ENCODE peak calls at places on chromosomes 1 and 21, in nine cellular contexts. G is uterus; V is aorta; Y is body of pancreas; H is heart right ventricle; C is left lung; D is CD8-positive, alpha-beta T cell; J is mammary epithelial cell; Z is Panc1. I is an unnamed sample. For H3K9me3, the result is how much of the 10 kb centered on the place peaks cover.

GRCh38 chr1:207364622-207365021 is 43.1 kb downstream of the CD55 start:
- DNase-seq in J (no peak), Y (no peak), G (no peak), C (no peak), Z (no peak), V (no peak), H (no peak), D (no peak), I (no peak)

GRCh38 chr1:94022471-94023189 is 98.3 kb downstream of the ABCA4 start:
- DNase-seq in H (no peak), J (peak), Z (peak), V (peak), Y (no peak), G (no peak), D (no peak), C (peak), I (no peak)

GRCh38 chr1:25469177-25469576 is 38.5 kb downstream of the MACO1 start:
- DNase-seq in Z (no peak), C (no peak), H (no peak), Y (no peak), G (no peak), D (no peak), V (no peak), J (peak), I (no peak)

GRCh38 chr1:36858981-36859380 is 175.3 kb downstream of the GRIK3 start:
- DNase-seq in J (no peak), H (no peak), D (no peak), C (no peak), V (no peak), Y (no peak), Z (no peak), G (no peak), I (no peak)

GRCh38 chr21:39313042-39313456 is 383 bp downstream of the BRWD1 start:
- DNase-seq in D (peak), J (no peak), Z (no peak), H (no peak), C (no peak), Y (peak), V (peak), G (peak), I (no peak)

GRCh38 chr1:1862905-1863547 is 27.9 kb downstream of the GNB1 start:
- DNase-seq in D (no peak), J (peak), H (no peak), Y (no peak), Z (no peak), V (no peak), G (no peak), C (no peak), I (no peak)

GRCh38 chr1:38790422-38791212 is 69.0 kb downstream of the RRAGC start:
- DNase-seq in Y (no peak), C (no peak), D (no peak), Z (no peak), J (no peak), G (no peak), H (no peak), V (no peak), I (no peak)

GRCh38 chr1:178768423-178768822 is 43.4 kb downstream of the RALGPS2 start:
- DNase-seq in G (no peak), V (no peak), H (no peak), Y (no peak), Z (peak), D (no peak), J (no peak), C (no peak), I (no peak)

GRCh38 chr1:8597455-8597854 is 220.0 kb downstream of the RERE start:
- DNase-seq in J (no peak), C (no peak), Y (no peak), D (no peak), G (no peak), H (no peak), Z (no peak), V (no peak), I (no peak)

GRCh38 chr21:36881223-36881622 is 85.2 kb downstream of the HLCS start:
- DNase-seq in J (no peak), V (no peak), D (no peak), Z (no peak), C (no peak), Y (no peak), G (no peak), H (no peak), I (no peak)

GRCh38 chr1:248793592-248793991 is 32.1 kb downstream of the SH3BP5L start:
- DNase-seq in Z (no peak), C (no peak), Y (no peak), V (no peak), G (no peak), J (no peak), D (no peak), H (no peak), I (no peak)

GRCh38 chr1:171226757-171227370 is 21.4 kb upstream of the FMO1 start:
- DNase-seq in G (peak), Y (peak), Z (peak), J (peak), C (no peak), D (no peak), V (peak), H (no peak), I (no peak)

GRCh38 chr21:35053356-35054096 is 4.4 kb upstream of the RUNX1 start:
- DNase-seq in G (no peak), Z (no peak), D (no peak), J (no peak), Y (no peak), V (no peak), C (no peak), H (no peak), I (no peak)

GRCh38 chr1:158020877-158021630 is 27.6 kb downstream of the KIRREL1 start:
- DNase-seq in G (no peak), C (no peak), J (no peak), H (no peak), D (no peak), V (no peak), Y (no peak), Z (no peak), I (no peak)

GRCh38 chr1:88149686-88150085 is 534.4 kb upstream of the PKN2 start:
- DNase-seq in Z (no peak), Y (no peak), H (no peak), G (no peak), V (no peak), D (no peak), J (no peak), C (no peak), I (no peak)

GRCh38 chr21:45998276-45998701 is 16.7 kb downstream of the COL6A1 start:
- DNase-seq in Y (no peak), V (peak), Z (no peak), H (no peak), D (no peak), G (peak), J (no peak), C (peak), I (no peak)

GRCh38 chr1:20184997-20185833 is 681 bp upstream of the UBXN10 start:
- DNase-seq in C (no peak), D (peak), V (no peak), G (no peak), Y (no peak), J (no peak), Z (no peak), H (no peak), I (no peak)

GRCh38 chr21:43366656-43367055 is 60.3 kb downstream of the SIK1 start:
- DNase-seq in V (no peak), D (no peak), H (peak), Z (no peak), J (no peak), Y (no peak), C (no peak), G (no peak), I (no peak)

GRCh38 chr1:117633423-117633822 is 27.6 kb downstream of the TENT5C start:
- DNase-seq in C (no peak), Z (no peak), V (peak), H (no peak), J (no peak), D (no peak), G (no peak), Y (peak), I (no peak)

GRCh38 chr1:224631471-224632105 is 15.5 kb downstream of the CNIH3 start:
- DNase-seq in J (no peak), Y (no peak), Z (no peak), H (no peak), D (no peak), V (no peak), C (no peak), G (no peak), I (no peak)

GRCh38 chr1:34843392-34844251 is 15.9 kb downstream of the SMIM12 start:
- DNase-seq in C (no peak), Y (no peak), H (no peak), J (no peak), G (no peak), V (no peak), Z (no peak), D (no peak), I (no peak)

GRCh38 chr1:31669786-31670582 is 25.3 kb upstream of the PEF1 start:
- DNase-seq in C (peak), Y (peak), V (peak), G (peak), Z (no peak), D (peak), H (peak), J (peak), I (peak)

GRCh38 chr1:24362982-24363614 is 43.9 kb downstream of the GRHL3 start:
- DNase-seq in Y (peak), J (peak), H (no peak), V (no peak), C (no peak), G (peak), D (no peak), Z (no peak), I (no peak)

GRCh38 chr1:81800741-81801031 is at the start of gene ADGRL2:
- DNase-seq in J (no peak), C (peak), V (no peak), G (no peak), Z (no peak), Y (no peak), D (no peak), H (peak), I (peak)

GRCh38 chr1:33258788-33259274 is 2.5 kb downstream of the ZNF362 start:
- DNase-seq in C (no peak), H (no peak), Y (no peak), Z (no peak), G (no peak), V (no peak), J (no peak), D (no peak), I (no peak)

GRCh38 chr1:208054485-208054884 is 143.6 kb upstream of the CD34 start:
- DNase-seq in D (no peak), V (no peak), Y (no peak), C (no peak), G (no peak), Z (no peak), H (no peak), J (no peak), I (no peak)

GRCh38 chr1:24562625-24563024 is 6.7 kb downstream of the NCMAP start:
- DNase-seq in H (no peak), G (no peak), Z (no peak), D (no peak), Y (peak), C (no peak), J (peak), V (no peak), I (peak)

GRCh38 chr1:188022661-188023060 is 1193.9 kb downstream of the PLA2G4A start:
- DNase-seq in H (no peak), Y (no peak), Z (no peak), D (no peak), G (no peak), C (no peak), V (no peak), J (no peak), I (no peak)

GRCh38 chr1:97567000-97567749 is 353.7 kb downstream of the DPYD start:
- DNase-seq in G (no peak), Y (no peak), J (no peak), H (no peak), V (no peak), Z (no peak), C (no peak), D (no peak), I (no peak)

GRCh38 chr1:113972954-113973353 is 6.3 kb upstream of the OLFML3 start:
- DNase-seq in C (no peak), V (no peak), H (no peak), G (no peak), Y (no peak), Z (no peak), J (no peak), D (no peak), I (no peak)

GRCh38 chr1:2910211-2910610 is 108.7 kb upstream of the TTC34 start:
- DNase-seq in D (no peak), V (no peak), Y (no peak), C (no peak), J (no peak), H (no peak), G (no peak), Z (no peak), I (no peak)
- H3K9me3 ChIP-seq in D (under half), V (under half), Y (under half), C (under half), J (half or more), H (under half), G (under half), Z (under half), I (under half)

GRCh38 chr1:211737115-211738035 is 62.0 kb upstream of the NEK2 start:
- DNase-seq in G (no peak), Z (no peak), C (no peak), V (no peak), D (no peak), Y (no peak), J (no peak), H (no peak), I (no peak)

GRCh38 chr1:211736351-211736915 is 61.0 kb upstream of the NEK2 start:
- DNase-seq in H (no peak), G (no peak), V (no peak), D (no peak), J (peak), Z (no peak), Y (no peak), C (no peak), I (no peak)

GRCh38 chr1:211738709-211739301 is 63.4 kb upstream of the NEK2 start:
- DNase-seq in H (no peak), D (no peak), J (peak), C (no peak), G (no peak), Y (no peak), Z (no peak), V (no peak), I (no peak)

GRCh38 chr1:211739671-211740411 is 64.4 kb upstream of the NEK2 start:
- DNase-seq in H (no peak), Y (no peak), G (no peak), J (no peak), D (no peak), Z (no peak), C (no peak), V (no peak), I (no peak)

DNA sequence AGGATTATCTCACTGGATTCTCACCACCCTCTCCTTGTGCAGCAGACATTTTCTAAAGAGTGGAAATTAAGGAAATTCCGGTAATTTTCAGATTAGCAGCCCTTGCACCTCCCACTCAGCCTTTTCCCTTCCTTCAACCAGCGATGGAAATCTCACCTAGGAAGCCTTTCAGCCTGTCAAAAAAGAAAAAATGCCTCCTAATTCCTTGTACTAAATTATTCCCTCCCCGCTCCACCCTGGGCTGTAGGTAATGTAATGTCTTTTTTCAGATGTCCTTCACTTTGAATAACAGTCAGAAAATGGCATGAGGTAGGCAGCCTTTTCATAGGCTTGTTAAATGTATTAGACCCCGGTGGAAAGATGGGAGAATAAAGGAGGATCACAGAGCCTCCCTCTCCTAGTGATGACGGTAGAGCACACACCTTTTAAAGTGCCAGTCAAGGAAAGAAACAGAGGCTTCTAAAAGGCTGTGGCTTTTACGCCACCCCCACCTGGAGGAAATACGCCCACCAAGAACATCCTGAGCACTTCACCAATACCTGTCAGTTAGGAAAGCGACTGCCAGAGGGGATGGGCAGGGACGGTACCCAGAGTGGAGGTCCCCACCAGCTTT is 62.8 kb upstream of the NEK2 start:
- DNase-seq in Y (no peak), H (no peak), J (no peak), Z (no peak), C (no peak), D (no peak), V (no peak), G (no peak), I (no peak)
- H3K27ac ChIP-seq in Y (no peak), H (no peak), J (no peak), Z (peak), C (no peak), D (peak), V (no peak), G (no peak), I (no peak)

GRCh38 chr21:30257773-30258172 is 25.0 kb downstream of the KRTAP24-1 start:
- DNase-seq in V (no peak), C (no peak), Z (no peak), J (peak), Y (no peak), G (no peak), D (no peak), H (no peak), I (no peak)
- H3K9me3 ChIP-seq in V (under half), C (under half), Z (under half), J (under half), Y (under half), G (under half), D (under half), H (under half), I (under half)

GRCh38 chr1:40532844-40533424 is 1.5 kb downstream of the ZNF684 start:
- DNase-seq in H (no peak), Y (peak), D (no peak), C (no peak), J (peak), Z (peak), V (no peak), G (no peak), I (no peak)
- H3K27ac ChIP-seq in H (no peak), Y (peak), D (no peak), C (no peak), J (no peak), Z (peak), V (no peak), G (no peak), I (no peak)

DNA sequence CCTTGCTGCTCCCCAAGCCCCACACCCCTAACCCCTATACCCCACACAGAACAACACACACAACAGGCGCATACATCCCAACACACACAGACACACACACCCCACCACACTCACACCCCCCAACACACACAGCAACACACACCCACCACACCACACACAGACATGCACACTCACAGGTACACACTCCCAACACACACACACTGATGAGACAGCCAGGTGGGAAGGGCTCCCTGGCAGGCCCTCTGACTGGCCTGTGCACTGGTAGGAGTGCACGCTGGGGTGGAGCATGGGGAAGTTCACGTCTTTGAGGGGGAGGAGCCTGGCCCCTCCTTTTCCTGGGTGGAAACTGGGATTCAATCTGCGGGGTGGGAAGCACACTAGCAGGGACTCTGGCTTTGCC is 116.7 kb downstream of the RHOU start:
- DNase-seq in J (no peak), C (no peak), G (no peak), D (no peak), V (no peak), Y (no peak), Z (no peak), H (no peak), I (no peak)
- H3K9me3 ChIP-seq in J (under half), C (under half), G (under half), D (under half), V (under half), Y (under half), Z (under half), H (under half), I (under half)

DNA sequence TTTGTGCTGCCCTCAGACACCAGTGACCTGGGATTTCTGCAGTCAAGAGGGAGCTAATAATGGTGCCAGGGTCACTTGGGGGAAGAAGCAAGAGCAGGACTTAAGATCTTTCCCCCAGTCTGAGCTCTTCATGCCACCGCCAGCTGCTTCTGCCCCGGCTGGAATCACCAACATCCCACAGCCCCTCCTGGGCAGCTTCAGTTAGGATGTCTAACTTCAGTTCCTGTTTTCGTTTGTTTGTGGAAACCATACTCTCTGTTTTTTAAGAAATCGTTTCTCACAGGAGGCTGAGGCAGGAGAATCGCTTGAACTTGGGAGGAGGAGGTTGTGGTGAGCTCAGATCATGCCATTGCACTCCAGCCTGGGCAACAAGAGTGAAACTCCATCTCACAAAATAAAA is 25.6 kb upstream of the PRDM2 start:
- DNase-seq in Y (no peak), D (no peak), C (no peak), G (no peak), H (no peak), Z (no peak), J (no peak), V (no peak), I (no peak)
- H3K27ac ChIP-seq in Y (no peak), D (no peak), C (no peak), G (no peak), H (no peak), Z (no peak), J (no peak), V (no peak), I (no peak)

GRCh38 chr1:101043776-101044175 is 18.2 kb upstream of the DPH5 start:
- DNase-seq in H (no peak), G (no peak), J (peak), D (no peak), Z (no peak), Y (no peak), V (no peak), C (no peak), I (no peak)

GRCh38 chr1:101040666-101041065 is 15.1 kb upstream of the DPH5 start:
- DNase-seq in G (no peak), Y (no peak), Z (no peak), V (no peak), J (no peak), D (no peak), H (no peak), C (no peak), I (no peak)

GRCh38 chr1:101039245-101039644 is 13.7 kb upstream of the DPH5 start:
- DNase-seq in C (no peak), J (no peak), Y (no peak), V (no peak), D (no peak), H (no peak), G (no peak), Z (no peak), I (no peak)

GRCh38 chr1:101044259-101044658 is 18.7 kb upstream of the DPH5 start:
- DNase-seq in Y (no peak), C (no peak), G (no peak), H (no peak), V (no peak), Z (no peak), D (no peak), J (no peak), I (no peak)

DNA sequence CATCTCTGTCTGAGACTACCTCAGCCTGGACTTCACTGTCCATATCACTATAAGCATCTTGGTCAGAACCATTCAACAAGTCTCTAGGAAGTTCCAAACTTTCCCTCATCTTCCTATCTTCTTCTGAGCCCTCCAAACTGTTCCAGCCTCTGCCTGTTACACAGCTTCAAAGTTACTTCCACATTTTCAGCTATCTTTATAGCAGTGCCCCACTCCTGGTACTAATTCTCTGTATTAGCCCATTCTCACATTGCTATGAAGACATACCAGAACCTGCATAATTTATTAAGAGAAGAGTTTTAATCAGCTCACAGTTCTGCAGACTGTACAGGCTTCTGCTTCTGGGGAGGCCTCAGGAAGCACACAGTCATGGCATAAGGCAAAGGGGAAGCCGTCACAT is 15.7 kb upstream of the DPH5 start:
- DNase-seq in J (no peak), C (no peak), Z (no peak), Y (no peak), G (no peak), D (no peak), V (no peak), H (no peak), I (no peak)
- H3K9me3 ChIP-seq in J (under half), C (under half), Z (under half), Y (under half), G (under half), D (under half), V (under half), H (under half), I (under half)